ENCODE peak calls at places on chromosomes 11 and 22, in nine cellular contexts. U is foreskin fibroblast, X is H1, T is astrocyte of the spinal cord, V is PC-9, E is HFF-Myc, J is ovary, Q is A673, W is coronary artery. H is an unnamed sample.

GRCh38 chr11:35340101-35340500 is 79.3 kb downstream of the SLC1A2 start:
- DNase-seq in U (no peak), X (no peak), T (no peak), V (no peak), E (no peak), J (no peak), Q (no peak), W (no peak), H (no peak)

GRCh38 chr22:23233746-23234408 is 53.6 kb downstream of the BCR start:
- DNase-seq in U (peak), X (no peak), T (peak), V (no peak), E (no peak), J (peak), Q (no peak), W (no peak), H (no peak)

GRCh38 chr11:75442161-75442885 is 9.3 kb upstream of the KLHL35 start:
- DNase-seq in U (no peak), X (no peak), T (no peak), V (no peak), E (no peak), J (no peak), Q (no peak), W (no peak), H (no peak)

GRCh38 chr22:50326959-50327710 is at the start of gene DENND6B:
- DNase-seq in U (peak), X (no peak), T (peak), V (peak), E (no peak), J (peak), Q (peak), W (peak), H (peak)

GRCh38 chr11:35321532-35322320 is 97.6 kb downstream of the SLC1A2 start:
- DNase-seq in U (peak), X (no peak), T (peak), V (no peak), E (peak), J (no peak), Q (peak), W (no peak), H (no peak)

GRCh38 chr11:422249-422656 is 7.5 kb upstream of the SIGIRR start:
- DNase-seq in U (peak), X (no peak), T (no peak), V (no peak), E (no peak), J (peak), Q (no peak), W (no peak), H (no peak)

GRCh38 chr11:67468056-67468455 is 995 bp downstream of the TMEM134 start:
- DNase-seq in U (peak), X (no peak), T (no peak), V (peak), E (no peak), J (peak), Q (no peak), W (no peak), H (peak)

GRCh38 chr11:69002101-69002742 is 10.8 kb downstream of the MRGPRF start:
- DNase-seq in U (peak), X (no peak), T (no peak), V (no peak), E (no peak), J (no peak), Q (no peak), W (peak), H (no peak)

GRCh38 chr11:94243571-94244229 is 60.7 kb upstream of the IZUMO1R start:
- DNase-seq in U (no peak), X (no peak), T (no peak), V (no peak), E (no peak), J (no peak), Q (no peak), W (no peak), H (no peak)

DNA sequence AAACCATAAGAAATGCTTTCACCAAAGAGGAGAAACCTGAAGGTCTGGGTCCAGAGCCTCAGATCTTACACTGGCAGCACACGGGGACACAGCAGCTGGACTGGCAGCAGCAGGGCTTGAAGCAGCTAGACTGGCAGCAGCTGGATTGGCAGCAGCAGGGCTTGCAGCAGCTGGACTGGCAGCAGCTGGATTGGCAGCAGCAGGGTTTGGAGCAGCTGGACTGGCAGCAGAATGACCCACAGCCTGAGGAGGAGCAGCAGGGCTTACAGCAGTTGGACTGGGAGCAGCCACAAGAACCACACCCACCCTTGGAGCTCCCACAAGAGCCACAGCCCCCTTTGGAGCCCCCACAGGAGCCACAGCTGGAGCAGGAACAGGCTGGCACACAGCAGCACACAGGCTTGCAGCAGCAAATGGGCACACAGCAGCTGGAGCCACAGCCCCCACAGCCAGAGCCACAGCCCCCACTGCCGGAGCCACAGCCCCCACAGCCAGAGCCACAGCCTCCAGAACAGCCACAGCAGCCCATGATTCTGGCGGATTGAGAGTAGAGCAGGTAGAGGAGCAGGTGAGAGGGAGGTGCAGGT is at the start of gene KRTAP5-11:
- DNase-seq in U (no peak), X (no peak), T (no peak), V (no peak), E (no peak), J (no peak), Q (no peak), W (no peak), H (no peak)
- TF ChIP-seq CTCF in U (no peak), X (no peak), T (no peak), V (no peak), E (no peak), J (no peak), Q (no peak), W (no peak), H (no peak)

GRCh38 chr22:46129390-46130041 is 20.8 kb upstream of the PPARA start:
- DNase-seq in U (no peak), X (no peak), T (no peak), V (no peak), E (no peak), J (peak), Q (no peak), W (no peak), H (no peak)

GRCh38 chr22:46128606-46129005 is 21.7 kb upstream of the PPARA start:
- DNase-seq in U (no peak), X (no peak), T (no peak), V (no peak), E (no peak), J (no peak), Q (no peak), W (no peak), H (no peak)

GRCh38 chr22:46133588-46133855 is 16.8 kb upstream of the PPARA start:
- DNase-seq in U (no peak), X (no peak), T (no peak), V (no peak), E (no peak), J (no peak), Q (no peak), W (no peak), H (no peak)

GRCh38 chr22:46132830-46133587 is 17.3 kb upstream of the PPARA start:
- DNase-seq in U (no peak), X (no peak), T (no peak), V (no peak), E (no peak), J (no peak), Q (no peak), W (no peak), H (no peak)

GRCh38 chr22:46131151-46131587 is 19.2 kb upstream of the PPARA start:
- DNase-seq in U (no peak), X (peak), T (no peak), V (no peak), E (no peak), J (peak), Q (no peak), W (no peak), H (no peak)
- TF ChIP-seq CTCF in U (peak), X (peak), T (peak), V (peak), E (peak), J (no peak), Q (peak), W (no peak), H (peak)

DNA sequence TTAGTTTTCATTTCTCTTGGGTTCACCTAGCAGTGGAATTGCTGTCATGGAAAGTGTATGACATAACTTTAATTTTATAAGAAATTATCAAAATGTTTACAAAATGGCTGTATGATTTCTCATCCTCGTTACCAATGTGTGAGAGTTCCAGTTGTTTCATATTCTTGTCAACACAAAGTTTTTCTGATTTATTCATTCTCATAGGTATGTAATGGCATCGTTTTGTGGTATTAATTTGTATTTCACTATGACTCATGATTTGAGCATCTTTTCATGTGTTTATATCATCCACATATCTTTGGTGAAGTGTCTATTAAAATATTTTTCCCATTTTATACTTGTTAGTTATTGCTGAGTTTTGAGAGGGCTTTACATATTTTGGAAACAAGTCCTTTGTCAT is 5.5 kb downstream of the FAM111B start:
- DNase-seq in U (no peak), X (no peak), T (no peak), V (no peak), E (no peak), J (no peak), Q (no peak), W (no peak), H (no peak)
- TF ChIP-seq CTCF in U (no peak), X (no peak), T (no peak), V (no peak), E (no peak), J (no peak), Q (no peak), W (no peak), H (no peak)

DNA sequence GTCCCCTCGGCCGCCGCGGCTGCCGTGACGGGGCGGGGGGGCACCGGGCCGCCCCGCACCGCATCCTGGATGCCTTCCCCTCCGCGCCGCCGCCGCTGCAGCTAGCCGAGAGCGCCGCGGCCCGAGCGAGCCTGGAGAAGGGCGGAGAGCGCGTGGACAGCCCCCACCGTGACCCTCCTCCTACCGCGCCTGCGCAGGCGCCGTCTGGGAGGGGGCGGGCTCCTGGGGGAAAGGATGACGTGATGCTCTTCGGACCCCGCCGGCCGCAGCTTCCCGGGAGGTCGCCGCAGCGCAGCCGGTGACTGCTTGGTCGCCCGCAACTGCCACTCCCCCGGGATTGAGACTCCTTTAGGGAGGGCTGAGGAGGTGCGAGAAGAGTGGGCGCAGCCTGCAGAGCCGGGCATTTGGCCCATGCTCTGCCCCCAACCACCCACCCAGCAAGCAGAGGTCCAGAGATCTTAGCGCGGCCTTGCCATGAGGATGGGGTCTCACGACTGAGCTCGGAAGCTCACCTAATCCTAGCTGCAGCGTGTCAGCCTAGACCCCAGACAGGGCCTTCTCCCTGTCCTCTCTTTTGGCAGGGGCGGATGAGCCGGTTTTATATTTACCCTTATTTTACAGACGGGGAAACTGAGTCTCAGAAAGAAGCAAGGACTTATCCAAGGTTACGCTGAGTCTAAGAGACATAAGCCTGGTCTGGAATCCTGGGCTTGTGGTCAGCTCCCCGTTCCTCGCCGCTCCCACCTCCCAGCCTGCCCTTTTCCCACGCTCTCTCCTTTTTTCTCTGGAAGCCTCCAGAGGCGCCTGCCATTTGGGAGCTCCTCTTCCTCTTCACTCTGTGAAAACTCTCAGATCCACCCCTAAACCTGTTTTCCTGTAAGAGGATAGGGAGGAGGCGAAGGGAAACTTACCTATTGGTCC is at the start of gene DENND5A:
- DNase-seq in U (peak), X (peak), T (peak), V (peak), E (peak), J (peak), Q (peak), W (peak), H (peak)
- TF ChIP-seq CTCF in U (no peak), X (no peak), T (no peak), V (no peak), E (no peak), J (no peak), Q (no peak), W (no peak), H (no peak)

GRCh38 chr22:27715078-27715477 is 86.5 kb downstream of the MN1 start:
- DNase-seq in U (peak), X (no peak), T (no peak), V (no peak), E (no peak), J (no peak), Q (no peak), W (no peak), H (no peak)
- TF ChIP-seq CTCF in U (no peak), X (peak), T (peak), V (no peak), E (peak), J (no peak), Q (no peak), W (no peak), H (no peak)

DNA sequence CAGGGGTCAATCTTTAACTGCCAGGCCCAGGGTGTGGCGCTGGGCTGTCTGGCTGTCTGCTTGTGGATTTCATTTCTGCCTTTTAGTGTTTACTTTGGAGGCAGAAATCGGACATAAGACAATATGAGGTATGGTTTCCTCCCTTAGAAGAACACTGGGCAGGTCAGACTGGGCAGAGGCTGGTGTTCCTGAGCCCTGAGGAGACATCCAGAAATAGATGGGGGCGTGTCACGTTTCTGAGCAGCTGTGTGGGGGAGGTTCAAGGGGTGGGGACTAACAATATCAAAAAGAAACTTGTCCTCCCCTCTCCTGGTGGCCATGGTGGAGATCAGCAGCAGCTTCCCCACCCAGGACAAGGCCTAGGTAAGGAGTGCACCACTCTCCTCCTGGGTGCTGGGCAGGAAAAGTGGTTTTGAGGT is at the start of gene ART1:
- DNase-seq in U (no peak), X (no peak), T (no peak), V (no peak), E (no peak), J (no peak), Q (no peak), W (no peak), H (peak)
- TF ChIP-seq CTCF in U (no peak), X (no peak), T (no peak), V (no peak), E (no peak), J (no peak), Q (no peak), W (no peak), H (no peak)

GRCh38 chr22:44891293-44891747 is 118.5 kb downstream of the PHF21B start:
- DNase-seq in U (no peak), X (no peak), T (no peak), V (no peak), E (no peak), J (no peak), Q (no peak), W (peak), H (no peak)

GRCh38 chr22:44890416-44891292 is 119.2 kb downstream of the PHF21B start:
- DNase-seq in U (no peak), X (no peak), T (no peak), V (no peak), E (no peak), J (peak), Q (no peak), W (peak), H (no peak)

GRCh38 chr22:44887941-44888366 is 121.9 kb downstream of the PHF21B start:
- DNase-seq in U (no peak), X (no peak), T (no peak), V (no peak), E (no peak), J (peak), Q (no peak), W (peak), H (no peak)

GRCh38 chr22:44888491-44888941 is 121.3 kb downstream of the PHF21B start:
- DNase-seq in U (no peak), X (peak), T (no peak), V (no peak), E (no peak), J (peak), Q (no peak), W (peak), H (no peak)

DNA sequence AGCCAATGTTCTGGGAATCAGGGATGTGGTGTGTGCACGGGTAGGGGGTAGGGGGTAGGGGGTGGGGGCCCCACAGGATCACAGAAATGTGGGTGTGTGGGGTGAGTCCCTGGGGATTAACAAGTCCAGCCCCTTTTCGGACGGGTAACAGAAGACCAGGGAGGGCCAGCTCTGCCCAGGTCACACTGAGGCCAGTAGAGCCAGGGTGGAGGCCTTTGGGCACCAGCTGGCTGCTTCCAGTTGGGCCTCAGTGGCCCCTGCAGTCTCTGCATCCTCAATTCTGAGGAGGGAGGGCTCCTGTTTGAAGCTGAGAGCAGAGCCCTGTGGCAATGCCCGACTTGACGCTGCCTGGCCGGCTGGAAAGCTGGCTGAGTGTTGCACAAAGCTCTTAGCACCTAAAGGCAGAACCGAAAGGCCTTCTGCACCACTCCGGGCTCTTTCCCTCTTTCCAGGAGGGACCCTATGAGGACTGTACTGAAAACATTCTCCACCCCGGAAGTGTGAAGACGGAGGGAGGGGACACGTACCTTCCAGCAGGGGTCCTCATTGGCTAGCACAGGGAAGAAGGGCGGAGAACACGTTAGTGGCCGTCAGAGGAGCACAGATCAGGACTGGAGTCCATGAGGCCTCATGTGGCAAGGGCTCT is 120.4 kb downstream of the PHF21B start:
- DNase-seq in U (no peak), X (no peak), T (no peak), V (no peak), E (peak), J (peak), Q (peak), W (peak), H (no peak)
- TF ChIP-seq CTCF in U (no peak), X (peak), T (no peak), V (no peak), E (peak), J (no peak), Q (no peak), W (no peak), H (no peak)

GRCh38 chr11:116533186-116533825 is 239.5 kb downstream of the BUD13 start:
- DNase-seq in U (no peak), X (no peak), T (no peak), V (no peak), E (no peak), J (no peak), Q (no peak), W (peak), H (no peak)
- TF ChIP-seq CTCF in U (no peak), X (peak), T (no peak), V (no peak), E (no peak), J (no peak), Q (peak), W (no peak), H (no peak)

DNA sequence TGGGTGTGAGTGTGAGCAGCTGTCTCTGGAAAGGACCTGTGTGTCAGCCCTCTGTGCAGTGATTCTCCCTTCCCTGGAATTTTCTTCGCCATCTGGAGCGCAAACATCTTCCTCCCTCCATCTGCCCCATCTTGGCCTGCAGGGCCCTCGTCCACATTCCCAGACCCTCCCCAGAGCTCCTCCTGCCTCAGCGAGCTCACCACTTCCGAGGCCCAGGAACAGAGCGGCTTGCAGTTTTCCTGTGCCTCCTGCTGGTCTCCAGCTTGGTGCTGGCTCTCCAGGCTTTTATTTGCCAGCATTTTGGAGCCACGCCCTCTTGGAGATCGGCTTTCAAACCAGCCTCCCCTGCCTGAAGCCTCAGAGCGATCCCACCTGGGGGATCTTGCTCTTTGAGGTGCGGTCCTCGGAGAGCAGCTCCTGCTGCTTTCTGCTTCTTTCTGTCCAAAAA is at the start of gene GPHA2:
- DNase-seq in U (peak), X (peak), T (peak), V (peak), E (peak), J (peak), Q (peak), W (no peak), H (no peak)
- TF ChIP-seq CTCF in U (no peak), X (peak), T (peak), V (no peak), E (peak), J (no peak), Q (no peak), W (no peak), H (no peak)

H was measured in Calu3.